ENCODE peak calls at places on chromosomes 7 and 10, in eight cellular contexts. One of them, this sample, is unnamed.

GRCh38 chr7:87404674-87405073 is 59.2 kb downstream of the CROT start:
- DNase-seq in body of pancreas: no peak
- DNase-seq in ovary: no peak
- DNase-seq in esophagus squamous epithelium: no peak
- DNase-seq in tibial nerve: no peak
- DNase-seq in A549: no peak
- DNase-seq in HCT116: no peak
- DNase-seq in stomach: no peak
- DNase-seq in this sample: no peak

GRCh38 chr7:2819161-2819953 is 24.8 kb downstream of the GNA12 start:
- DNase-seq in body of pancreas: no peak
- DNase-seq in esophagus squamous epithelium: no peak
- DNase-seq in tibial nerve: no peak
- DNase-seq in stomach: no peak
- DNase-seq in HCT116: no peak
- DNase-seq in A549: no peak
- DNase-seq in ovary: no peak
- DNase-seq in this sample: no peak

GRCh38 chr10:79320785-79321493 is 26.3 kb upstream of the PPIF start:
- DNase-seq in ovary: no peak
- DNase-seq in A549: peak
- DNase-seq in tibial nerve: no peak
- DNase-seq in body of pancreas: peak
- DNase-seq in HCT116: no peak
- DNase-seq in stomach: no peak
- DNase-seq in esophagus squamous epithelium: no peak
- DNase-seq in this sample: no peak

GRCh38 chr10:91410638-91411367 is 659 bp downstream of the HECTD2 start:
- DNase-seq in body of pancreas: no peak
- DNase-seq in stomach: no peak
- DNase-seq in A549: no peak
- DNase-seq in ovary: peak
- DNase-seq in esophagus squamous epithelium: no peak
- DNase-seq in HCT116: no peak
- DNase-seq in tibial nerve: peak
- DNase-seq in this sample: no peak

GRCh38 chr10:45380903-45381610 is 7.0 kb downstream of the ALOX5 start:
- DNase-seq in body of pancreas: peak
- DNase-seq in HCT116: no peak
- DNase-seq in A549: no peak
- DNase-seq in tibial nerve: no peak
- DNase-seq in stomach: no peak
- DNase-seq in ovary: no peak
- DNase-seq in esophagus squamous epithelium: no peak
- DNase-seq in this sample: peak

GRCh38 chr10:130877131-130877530 is 434.4 kb downstream of the TCERG1L start:
- DNase-seq in ovary: no peak
- DNase-seq in esophagus squamous epithelium: no peak
- DNase-seq in A549: no peak
- DNase-seq in tibial nerve: no peak
- DNase-seq in HCT116: no peak
- DNase-seq in stomach: no peak
- DNase-seq in body of pancreas: no peak
- DNase-seq in this sample: no peak

GRCh38 chr10:22712959-22713852 is 1.2 kb downstream of the PIP4K2A start:
- DNase-seq in body of pancreas: peak
- DNase-seq in ovary: peak
- DNase-seq in A549: no peak
- DNase-seq in stomach: peak
- DNase-seq in tibial nerve: peak
- DNase-seq in esophagus squamous epithelium: no peak
- DNase-seq in HCT116: no peak
- DNase-seq in this sample: peak

GRCh38 chr10:116599991-116600390 is 9.2 kb downstream of the PNLIPRP1 start:
- DNase-seq in HCT116: no peak
- DNase-seq in tibial nerve: no peak
- DNase-seq in ovary: no peak
- DNase-seq in body of pancreas: no peak
- DNase-seq in esophagus squamous epithelium: no peak
- DNase-seq in stomach: no peak
- DNase-seq in A549: no peak
- DNase-seq in this sample: no peak

GRCh38 chr7:120989571-120990220 is 1.2 kb downstream of the CPED1 start:
- DNase-seq in A549: no peak
- DNase-seq in HCT116: no peak
- DNase-seq in ovary: peak
- DNase-seq in body of pancreas: no peak
- DNase-seq in esophagus squamous epithelium: no peak
- DNase-seq in tibial nerve: peak
- DNase-seq in stomach: no peak
- DNase-seq in this sample: peak

GRCh38 chr10:86400705-86401587 is 34.4 kb upstream of the GRID1 start:
- DNase-seq in ovary: peak
- DNase-seq in esophagus squamous epithelium: no peak
- DNase-seq in A549: peak
- DNase-seq in body of pancreas: peak
- DNase-seq in HCT116: peak
- DNase-seq in tibial nerve: no peak
- DNase-seq in stomach: peak
- DNase-seq in this sample: peak

GRCh38 chr10:114347191-114347739 is 57.0 kb downstream of the AFAP1L2 start:
- DNase-seq in esophagus squamous epithelium: no peak
- DNase-seq in ovary: no peak
- DNase-seq in HCT116: no peak
- DNase-seq in A549: no peak
- DNase-seq in tibial nerve: no peak
- DNase-seq in body of pancreas: no peak
- DNase-seq in stomach: no peak
- DNase-seq in this sample: peak

GRCh38 chr10:78350286-78350685 is 316.6 kb downstream of the RPS24 start:
- DNase-seq in body of pancreas: no peak
- DNase-seq in A549: no peak
- DNase-seq in HCT116: no peak
- DNase-seq in stomach: no peak
- DNase-seq in tibial nerve: no peak
- DNase-seq in esophagus squamous epithelium: no peak
- DNase-seq in ovary: peak
- DNase-seq in this sample: peak

GRCh38 chr7:17696422-17696821 is 243.9 kb downstream of the SNX13 start:
- DNase-seq in body of pancreas: no peak
- DNase-seq in ovary: no peak
- DNase-seq in HCT116: no peak
- DNase-seq in A549: peak
- DNase-seq in tibial nerve: peak
- DNase-seq in esophagus squamous epithelium: no peak
- DNase-seq in stomach: no peak
- DNase-seq in this sample: no peak

GRCh38 chr7:30391806-30392205 is 86.8 kb downstream of the NOD1 start:
- DNase-seq in body of pancreas: no peak
- DNase-seq in ovary: no peak
- DNase-seq in stomach: no peak
- DNase-seq in HCT116: no peak
- DNase-seq in tibial nerve: no peak
- DNase-seq in esophagus squamous epithelium: no peak
- DNase-seq in A549: no peak
- DNase-seq in this sample: no peak

GRCh38 chr10:18229839-18230238 is 89.6 kb downstream of the CACNB2 start:
- DNase-seq in stomach: no peak
- DNase-seq in ovary: no peak
- DNase-seq in tibial nerve: no peak
- DNase-seq in body of pancreas: no peak
- DNase-seq in HCT116: no peak
- DNase-seq in esophagus squamous epithelium: no peak
- DNase-seq in A549: no peak
- DNase-seq in this sample: no peak

GRCh38 chr10:130423455-130424305 is 287.5 kb downstream of the GLRX3 start:
- DNase-seq in body of pancreas: no peak
- DNase-seq in A549: no peak
- DNase-seq in ovary: no peak
- DNase-seq in tibial nerve: no peak
- DNase-seq in esophagus squamous epithelium: no peak
- DNase-seq in HCT116: no peak
- DNase-seq in stomach: no peak
- DNase-seq in this sample: no peak

GRCh38 chr7:153103219-153103618 is 343.7 kb downstream of the ACTR3B start:
- DNase-seq in HCT116: no peak
- DNase-seq in body of pancreas: no peak
- DNase-seq in esophagus squamous epithelium: no peak
- DNase-seq in A549: no peak
- DNase-seq in tibial nerve: no peak
- DNase-seq in stomach: no peak
- DNase-seq in ovary: no peak
- DNase-seq in this sample: no peak

GRCh38 chr7:142383826-142384507 is 126.1 kb upstream of the PRSS58 start:
- DNase-seq in HCT116: no peak
- DNase-seq in ovary: no peak
- DNase-seq in tibial nerve: no peak
- DNase-seq in stomach: no peak
- DNase-seq in esophagus squamous epithelium: no peak
- DNase-seq in A549: no peak
- DNase-seq in body of pancreas: no peak
- DNase-seq in this sample: no peak
- TF ChIP-seq CTCF in HCT116: no peak
- TF ChIP-seq CTCF in ovary: no peak
- TF ChIP-seq CTCF in tibial nerve: no peak
- TF ChIP-seq CTCF in stomach: no peak
- TF ChIP-seq CTCF in esophagus squamous epithelium: no peak
- TF ChIP-seq CTCF in A549: no peak
- TF ChIP-seq CTCF in body of pancreas: no peak
- TF ChIP-seq CTCF in this sample: no peak

DNA sequence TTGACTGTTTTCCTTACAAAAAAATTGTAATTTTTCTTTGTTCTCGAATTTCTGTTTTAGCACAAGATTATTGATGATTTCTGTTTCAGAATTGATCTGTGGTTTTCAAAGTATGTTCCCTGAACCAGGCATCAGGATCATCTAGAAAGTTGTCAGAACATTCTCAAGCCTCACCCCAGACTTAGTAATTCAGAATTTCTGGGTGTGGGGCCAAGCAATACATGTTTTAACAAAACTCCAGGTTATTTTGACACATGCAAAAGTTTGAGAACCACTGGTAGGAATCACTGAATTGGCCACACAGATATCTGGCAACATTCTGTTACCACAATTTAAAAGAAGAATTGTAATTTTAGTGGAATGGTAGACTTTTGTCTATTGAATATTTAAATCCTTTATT is 1173.9 kb upstream of the LRRTM3 start:
- DNase-seq in tibial nerve: no peak
- DNase-seq in esophagus squamous epithelium: no peak
- DNase-seq in ovary: no peak
- DNase-seq in A549: no peak
- DNase-seq in body of pancreas: no peak
- DNase-seq in stomach: no peak
- DNase-seq in HCT116: no peak
- DNase-seq in this sample: no peak
- H3K27ac ChIP-seq in tibial nerve: no peak
- H3K27ac ChIP-seq in esophagus squamous epithelium: no peak
- H3K27ac ChIP-seq in ovary: no peak
- H3K27ac ChIP-seq in A549: no peak
- H3K27ac ChIP-seq in body of pancreas: no peak
- H3K27ac ChIP-seq in stomach: no peak
- H3K27ac ChIP-seq in HCT116: no peak
- H3K27ac ChIP-seq in this sample: no peak

GRCh38 chr7:130913721-130914588 is 179.9 kb upstream of the KLF14 start:
- DNase-seq in tibial nerve: no peak
- DNase-seq in ovary: no peak
- DNase-seq in esophagus squamous epithelium: no peak
- DNase-seq in body of pancreas: no peak
- DNase-seq in HCT116: no peak
- DNase-seq in stomach: no peak
- DNase-seq in A549: no peak
- DNase-seq in this sample: no peak

GRCh38 chr7:130910949-130911944 is 177.2 kb upstream of the KLF14 start:
- DNase-seq in ovary: no peak
- DNase-seq in HCT116: no peak
- DNase-seq in A549: peak
- DNase-seq in body of pancreas: no peak
- DNase-seq in esophagus squamous epithelium: no peak
- DNase-seq in stomach: no peak
- DNase-seq in tibial nerve: no peak
- DNase-seq in this sample: no peak

GRCh38 chr7:130914589-130915294 is 180.7 kb upstream of the KLF14 start:
- DNase-seq in tibial nerve: no peak
- DNase-seq in ovary: no peak
- DNase-seq in stomach: no peak
- DNase-seq in HCT116: no peak
- DNase-seq in body of pancreas: no peak
- DNase-seq in A549: no peak
- DNase-seq in esophagus squamous epithelium: no peak
- DNase-seq in this sample: no peak

GRCh38 chr7:130912086-130912909 is 178.3 kb upstream of the KLF14 start:
- DNase-seq in stomach: no peak
- DNase-seq in tibial nerve: no peak
- DNase-seq in body of pancreas: no peak
- DNase-seq in esophagus squamous epithelium: no peak
- DNase-seq in ovary: no peak
- DNase-seq in HCT116: no peak
- DNase-seq in A549: peak
- DNase-seq in this sample: no peak

DNA sequence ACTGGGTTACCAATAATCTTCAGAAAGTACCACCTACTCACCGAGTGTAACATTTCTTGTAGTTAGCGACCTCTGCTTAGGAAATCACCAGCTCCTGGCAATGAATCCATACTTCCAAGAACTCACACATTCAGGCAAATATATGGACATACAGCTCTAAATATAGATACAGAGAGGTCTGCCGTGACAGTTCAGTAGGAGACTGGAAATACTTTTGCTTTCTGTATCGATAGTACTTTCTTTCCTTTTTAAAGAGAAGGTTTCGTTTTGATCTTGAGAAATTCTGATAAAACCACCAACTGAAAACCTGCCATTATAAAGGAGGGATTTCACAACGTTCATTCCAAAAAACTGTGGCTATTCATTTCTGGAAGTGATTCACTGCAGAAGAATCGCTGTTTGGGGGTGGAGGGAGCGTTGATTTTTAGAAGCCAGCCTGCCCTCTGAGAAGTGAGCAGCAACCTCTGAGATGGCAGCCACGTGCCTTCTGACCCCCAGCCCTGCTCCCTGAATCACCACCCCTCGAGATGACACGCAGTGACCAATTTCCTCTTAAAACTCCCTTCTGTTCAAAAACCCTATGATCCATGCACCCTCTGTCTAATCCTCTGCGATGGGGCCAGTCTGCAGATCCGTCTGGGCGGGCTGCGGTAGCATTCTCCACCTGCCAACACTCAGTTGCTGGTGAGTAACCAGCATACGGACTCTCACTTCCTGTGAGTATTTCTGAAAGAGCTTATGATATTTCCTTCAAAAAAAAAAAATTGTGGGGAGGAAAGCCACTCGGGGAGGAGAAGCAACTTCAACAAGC is 179.1 kb upstream of the KLF14 start:
- DNase-seq in stomach: peak
- DNase-seq in A549: peak
- DNase-seq in ovary: peak
- DNase-seq in HCT116: peak
- DNase-seq in esophagus squamous epithelium: peak
- DNase-seq in body of pancreas: peak
- DNase-seq in tibial nerve: peak
- DNase-seq in this sample: peak
- TF ChIP-seq POLR2A in stomach: no peak
- TF ChIP-seq POLR2A in A549: peak
- TF ChIP-seq POLR2A in ovary: no peak
- TF ChIP-seq POLR2A in HCT116: no peak
- TF ChIP-seq POLR2A in esophagus squamous epithelium: no peak
- TF ChIP-seq POLR2A in body of pancreas: peak
- TF ChIP-seq POLR2A in tibial nerve: peak
- TF ChIP-seq POLR2A in this sample: no peak

GRCh38 chr10:119652361-119652760 is 1.2 kb downstream of the BAG3 start:
- DNase-seq in stomach: no peak
- DNase-seq in A549: peak
- DNase-seq in HCT116: peak
- DNase-seq in esophagus squamous epithelium: no peak
- DNase-seq in tibial nerve: peak
- DNase-seq in ovary: no peak
- DNase-seq in body of pancreas: peak
- DNase-seq in this sample: no peak
- TF ChIP-seq CTCF in stomach: no peak
- TF ChIP-seq CTCF in A549: peak
- TF ChIP-seq CTCF in HCT116: peak
- TF ChIP-seq CTCF in esophagus squamous epithelium: no peak
- TF ChIP-seq CTCF in tibial nerve: peak
- TF ChIP-seq CTCF in ovary: no peak
- TF ChIP-seq CTCF in body of pancreas: peak
- TF ChIP-seq CTCF in this sample: no peak